ENCODE peak calls at places on chromosomes 13 and 19, in ten cellular contexts. G is stomach; Q is left lung; Z is CD8-positive, alpha-beta memory T cell; Y is ovary; S is CD8-positive, alpha-beta T cell; P is BE2C; A is psoas muscle; O is GM23338; R is naive thymus-derived CD4-positive, alpha-beta T cell. C is an unnamed sample. For H3K27me3 and H3K4me1, the result is how much of the 10 kb centered on the place peaks cover.

GRCh38 chr19:12364391-12365093 is 941 bp downstream of the ZNF442 start:
- DNase-seq in G (no peak), Q (no peak), Z (no peak), Y (peak), S (peak), P (no peak), A (peak), O (peak), R (no peak), C (peak)

GRCh38 chr19:18742324-18742723 is 48.8 kb downstream of the COMP start:
- DNase-seq in G (no peak), Q (peak), Z (no peak), Y (no peak), S (no peak), P (no peak), A (no peak), O (no peak), R (no peak), C (no peak)

GRCh38 chr13:65677906-65678305 is 1552.2 kb downstream of the PCDH9 start:
- DNase-seq in G (no peak), Q (no peak), Z (no peak), Y (no peak), S (no peak), P (no peak), A (no peak), O (peak), R (no peak), C (no peak)

GRCh38 chr19:19319725-19320361 is 466 bp downstream of the SUGP1 start:
- DNase-seq in G (no peak), Q (no peak), Z (no peak), Y (no peak), S (no peak), P (no peak), A (peak), O (peak), R (no peak), C (peak)

GRCh38 chr19:14450168-14450874 is 17.2 kb downstream of the PKN1 start:
- DNase-seq in G (no peak), Q (peak), Z (peak), Y (no peak), S (peak), P (peak), A (no peak), O (peak), R (peak), C (peak)

GRCh38 chr13:89900104-89900760 is 1447.3 kb upstream of the MIR17HG start:
- DNase-seq in G (no peak), Q (no peak), Z (no peak), Y (no peak), S (no peak), P (no peak), A (no peak), O (no peak), R (no peak), C (no peak)

GRCh38 chr13:78978381-78978998 is 319.5 kb upstream of the OBI1 start:
- DNase-seq in G (peak), Q (no peak), Z (no peak), Y (peak), S (peak), P (peak), A (no peak), O (peak), R (peak), C (peak)

GRCh38 chr19:49685845-49686332 is 3.5 kb upstream of the ADM5 start:
- DNase-seq in G (no peak), Q (no peak), Z (no peak), Y (no peak), S (no peak), P (no peak), A (no peak), O (no peak), R (no peak), C (no peak)

GRCh38 chr19:41696402-41697197 is 8.5 kb upstream of the CEACAM7 start:
- DNase-seq in G (peak), Q (no peak), Z (no peak), Y (no peak), S (no peak), P (no peak), A (no peak), O (peak), R (no peak), C (peak)

GRCh38 chr19:45103200-45103624 is 10.2 kb downstream of the PPP1R37 start:
- DNase-seq in G (no peak), Q (no peak), Z (peak), Y (no peak), S (peak), P (peak), A (no peak), O (no peak), R (peak), C (no peak)

GRCh38 chr19:48506138-48506733 is 5.4 kb downstream of the LMTK3 start:
- DNase-seq in G (no peak), Q (no peak), Z (no peak), Y (no peak), S (no peak), P (no peak), A (no peak), O (peak), R (peak), C (no peak)

GRCh38 chr13:98537306-98537705 is 39.6 kb downstream of the STK24 start:
- DNase-seq in G (no peak), Q (no peak), Z (no peak), Y (no peak), S (no peak), P (no peak), A (no peak), O (no peak), R (no peak), C (no peak)

GRCh38 chr19:37953576-37954303 is 46.7 kb downstream of the SIPA1L3 start:
- DNase-seq in G (no peak), Q (no peak), Z (no peak), Y (no peak), S (no peak), P (no peak), A (no peak), O (peak), R (no peak), C (no peak)

GRCh38 chr13:24670927-24671326 is 9.3 kb upstream of the ATP12A start:
- DNase-seq in G (no peak), Q (no peak), Z (no peak), Y (no peak), S (peak), P (no peak), A (no peak), O (peak), R (no peak), C (peak)

GRCh38 chr19:47351545-47351944 is 2.4 kb downstream of the DHX34 start:
- DNase-seq in G (no peak), Q (no peak), Z (no peak), Y (no peak), S (no peak), P (peak), A (no peak), O (peak), R (no peak), C (no peak)

GRCh38 chr13:97121894-97122293 is 100.2 kb upstream of the MBNL2 start:
- DNase-seq in G (no peak), Q (no peak), Z (no peak), Y (no peak), S (no peak), P (no peak), A (no peak), O (no peak), R (no peak), C (no peak)

GRCh38 chr13:39210961-39211534 is 172.8 kb downstream of the NHLRC3 start:
- DNase-seq in G (no peak), Q (no peak), Z (no peak), Y (no peak), S (no peak), P (no peak), A (no peak), O (peak), R (no peak), C (no peak)

GRCh38 chr13:44498502-44498901 is 77.6 kb downstream of the TSC22D1 start:
- DNase-seq in G (no peak), Q (no peak), Z (no peak), Y (no peak), S (no peak), P (no peak), A (no peak), O (no peak), R (no peak), C (no peak)

GRCh38 chr19:1269478-1270167 is 491 bp downstream of the CIRBP start:
- DNase-seq in G (peak), Q (peak), Z (peak), Y (peak), S (peak), P (peak), A (peak), O (peak), R (peak), C (peak)

GRCh38 chr19:10863107-10863700 is 8.1 kb upstream of the CARM1 start:
- DNase-seq in G (peak), Q (peak), Z (no peak), Y (peak), S (no peak), P (no peak), A (no peak), O (no peak), R (no peak), C (no peak)

GRCh38 chr19:898663-899062 is 5.4 kb downstream of the RNU6-9 start:
- DNase-seq in G (no peak), Q (no peak), Z (no peak), Y (no peak), S (peak), P (peak), A (peak), O (peak), R (no peak), C (no peak)

GRCh38 chr13:91185294-91185863 is 162.1 kb upstream of the MIR17HG start:
- DNase-seq in G (no peak), Q (no peak), Z (no peak), Y (no peak), S (no peak), P (no peak), A (no peak), O (peak), R (no peak), C (no peak)

GRCh38 chr13:39587939-39588338 is 15.1 kb downstream of the LHFPL6 start:
- DNase-seq in G (no peak), Q (no peak), Z (no peak), Y (no peak), S (no peak), P (no peak), A (no peak), O (no peak), R (no peak), C (no peak)

DNA sequence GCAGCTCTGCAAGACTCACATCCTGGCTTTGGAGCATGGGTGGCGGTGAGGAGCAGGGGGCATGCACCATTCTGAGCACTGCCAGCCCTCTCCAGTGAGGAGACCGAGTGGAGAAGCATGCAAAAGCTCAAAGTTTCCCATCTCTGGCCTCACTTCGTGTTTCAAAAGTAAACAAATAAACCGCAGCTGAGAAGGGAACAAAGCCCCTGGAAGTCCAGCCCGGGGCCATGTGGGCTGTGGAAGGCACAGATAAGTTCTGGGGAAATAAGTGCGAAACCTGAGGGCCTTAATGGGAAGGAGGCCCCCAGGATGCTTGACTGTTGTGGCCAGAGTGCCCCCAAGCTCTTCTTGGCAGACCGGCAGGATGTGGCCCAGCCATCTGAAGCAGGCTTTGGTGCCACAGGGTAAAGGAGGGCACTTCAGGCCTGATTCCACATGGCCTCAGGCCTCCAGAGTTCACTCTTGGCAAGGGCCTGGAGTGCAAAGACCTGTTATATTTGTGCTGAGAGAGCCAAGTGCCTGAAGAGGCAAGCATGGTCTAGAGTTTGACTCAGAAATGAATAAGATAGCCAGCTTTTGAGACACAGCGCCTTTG is 1.2 kb downstream of the MEDAG start:
- DNase-seq in G (no peak), Q (no peak), Z (no peak), Y (no peak), S (no peak), P (no peak), A (no peak), O (no peak), R (no peak), C (no peak)
- H3K4me3 ChIP-seq in G (peak), Q (peak), Z (no peak), Y (peak), S (no peak), P (no peak), A (peak), O (peak), R (no peak), C (no peak)

GRCh38 chr19:3296446-3296845 is 69.9 kb upstream of the NFIC start:
- DNase-seq in G (no peak), Q (no peak), Z (no peak), Y (no peak), S (no peak), P (no peak), A (no peak), O (no peak), R (no peak), C (no peak)
- H3K27me3 ChIP-seq in G (half or more), Q (half or more), Z (under half), Y (under half), S (under half), P (under half), A (under half), O (under half), R (under half), C (under half)

DNA sequence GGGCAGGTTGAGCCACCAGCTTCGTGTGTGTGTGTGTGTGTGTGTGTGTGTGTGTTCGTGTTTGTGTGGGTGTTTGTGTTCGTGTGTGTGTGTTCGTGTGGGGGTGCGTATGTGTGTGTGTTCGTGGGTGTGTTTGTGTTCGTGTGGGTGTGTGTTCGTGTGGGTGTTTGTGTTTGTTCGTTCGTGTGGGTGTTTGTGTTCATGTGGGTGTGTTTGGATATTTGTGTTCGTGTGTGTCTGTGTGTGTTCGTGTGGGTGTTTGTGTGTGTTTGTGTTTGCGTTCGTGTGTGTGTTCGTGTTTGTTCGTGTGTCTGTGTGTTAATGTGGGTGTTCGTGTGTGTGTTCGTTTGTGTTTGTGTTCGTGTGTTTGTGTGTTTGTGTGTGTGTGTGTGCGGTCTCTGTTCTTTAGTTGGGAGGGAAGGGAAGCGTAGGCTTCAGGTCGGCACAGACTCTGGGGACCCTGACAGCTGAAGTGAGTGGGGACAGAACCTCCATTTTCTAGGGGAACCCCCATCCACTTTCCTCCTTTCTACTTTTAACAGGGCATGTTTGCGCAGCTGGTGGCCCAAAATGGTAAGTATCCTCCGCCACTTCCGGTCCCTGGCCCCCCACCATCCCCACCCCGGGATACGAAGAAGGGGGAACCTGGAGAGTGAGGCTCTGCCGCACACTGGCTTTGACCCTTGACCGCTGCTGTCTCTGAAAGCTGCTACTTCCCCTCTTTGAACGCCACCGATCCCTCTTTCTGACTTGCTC is 1.6 kb downstream of the TNFSF9 start:
- DNase-seq in G (no peak), Q (no peak), Z (no peak), Y (no peak), S (peak), P (no peak), A (no peak), O (no peak), R (no peak), C (no peak)
- H3K4me1 ChIP-seq in G (under half), Q (under half), Z (under half), Y (under half), S (under half), P (under half), A (under half), O (under half), R (under half), C (under half)

GRCh38 chr19:7196721-7197168 is 97.5 kb downstream of the INSR start:
- DNase-seq in G (no peak), Q (no peak), Z (no peak), Y (peak), S (no peak), P (no peak), A (peak), O (no peak), R (no peak), C (peak)
- H3K4me3 ChIP-seq in G (peak), Q (peak), Z (peak), Y (peak), S (peak), P (peak), A (peak), O (peak), R (peak), C (peak)

GRCh38 chr13:111326981-111327642 is 6.7 kb downstream of the TEX29 start:
- DNase-seq in G (no peak), Q (peak), Z (no peak), Y (no peak), S (no peak), P (no peak), A (no peak), O (no peak), R (no peak), C (no peak)

GRCh38 chr13:111328111-111328802 is 7.8 kb downstream of the TEX29 start:
- DNase-seq in G (no peak), Q (peak), Z (no peak), Y (no peak), S (no peak), P (no peak), A (no peak), O (no peak), R (no peak), C (no peak)

GRCh38 chr13:111328803-111329410 is 8.5 kb downstream of the TEX29 start:
- DNase-seq in G (no peak), Q (peak), Z (no peak), Y (no peak), S (no peak), P (no peak), A (no peak), O (no peak), R (no peak), C (no peak)

GRCh38 chr13:111326621-111326965 is 6.2 kb downstream of the TEX29 start:
- DNase-seq in G (no peak), Q (peak), Z (no peak), Y (no peak), S (no peak), P (no peak), A (no peak), O (no peak), R (no peak), C (no peak)

DNA sequence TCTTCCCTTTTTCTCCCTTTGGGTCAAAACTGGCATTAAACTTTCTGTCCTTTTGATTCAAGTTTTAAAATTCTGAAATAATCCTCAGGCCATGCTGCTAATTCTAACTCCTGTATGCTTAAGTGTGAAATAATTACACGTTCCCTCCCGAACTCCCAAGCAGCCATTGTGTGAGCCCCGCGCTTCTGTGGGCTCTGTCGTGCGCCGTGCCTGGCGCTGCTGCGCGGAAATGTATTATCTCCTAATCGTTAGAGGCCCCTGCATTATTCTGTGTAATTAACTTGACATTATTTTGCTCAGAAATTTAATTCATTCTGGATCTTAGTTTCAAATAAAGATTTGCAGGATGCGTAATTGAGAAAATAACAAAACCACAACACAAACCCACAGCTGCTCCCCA is 7.3 kb downstream of the TEX29 start:
- DNase-seq in G (no peak), Q (peak), Z (no peak), Y (no peak), S (no peak), P (no peak), A (no peak), O (no peak), R (no peak), C (no peak)
- H3K27me3 ChIP-seq in G (under half), Q (under half), Z (under half), Y (under half), S (under half), P (half or more), A (under half), O (under half), R (under half), C (under half)

DNA sequence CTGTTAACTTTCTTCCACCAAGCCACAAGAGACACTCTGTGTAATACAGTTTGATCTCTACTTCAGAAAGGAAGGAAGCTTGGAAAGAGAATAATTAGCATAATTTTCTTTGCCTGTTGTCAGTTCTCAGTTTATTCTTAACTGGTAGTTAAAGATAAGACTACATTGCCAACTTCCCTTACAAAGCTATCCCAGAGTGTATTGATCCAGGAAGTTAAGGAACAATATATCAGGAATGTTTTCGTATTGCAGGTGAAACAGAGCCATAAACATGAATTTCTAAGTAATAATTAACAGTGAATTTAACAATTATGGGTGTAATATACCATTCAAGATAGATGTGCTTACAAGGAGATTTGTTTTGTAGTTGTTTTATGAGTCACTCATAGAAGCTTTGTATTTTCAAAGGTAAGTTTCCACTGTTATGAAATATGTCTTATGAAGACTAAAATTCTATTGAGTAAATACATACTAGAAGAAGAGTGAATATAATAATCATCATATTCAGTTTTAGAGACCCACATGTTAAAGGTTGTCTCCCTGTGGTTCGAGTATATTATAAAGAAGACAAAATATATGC is 88.4 kb upstream of the KLF5 start:
- DNase-seq in G (no peak), Q (no peak), Z (no peak), Y (no peak), S (no peak), P (no peak), A (no peak), O (no peak), R (no peak), C (no peak)
- H3K4me1 ChIP-seq in G (under half), Q (under half), Z (under half), Y (under half), S (under half), P (under half), A (under half), O (under half), R (under half), C (under half)

DNA sequence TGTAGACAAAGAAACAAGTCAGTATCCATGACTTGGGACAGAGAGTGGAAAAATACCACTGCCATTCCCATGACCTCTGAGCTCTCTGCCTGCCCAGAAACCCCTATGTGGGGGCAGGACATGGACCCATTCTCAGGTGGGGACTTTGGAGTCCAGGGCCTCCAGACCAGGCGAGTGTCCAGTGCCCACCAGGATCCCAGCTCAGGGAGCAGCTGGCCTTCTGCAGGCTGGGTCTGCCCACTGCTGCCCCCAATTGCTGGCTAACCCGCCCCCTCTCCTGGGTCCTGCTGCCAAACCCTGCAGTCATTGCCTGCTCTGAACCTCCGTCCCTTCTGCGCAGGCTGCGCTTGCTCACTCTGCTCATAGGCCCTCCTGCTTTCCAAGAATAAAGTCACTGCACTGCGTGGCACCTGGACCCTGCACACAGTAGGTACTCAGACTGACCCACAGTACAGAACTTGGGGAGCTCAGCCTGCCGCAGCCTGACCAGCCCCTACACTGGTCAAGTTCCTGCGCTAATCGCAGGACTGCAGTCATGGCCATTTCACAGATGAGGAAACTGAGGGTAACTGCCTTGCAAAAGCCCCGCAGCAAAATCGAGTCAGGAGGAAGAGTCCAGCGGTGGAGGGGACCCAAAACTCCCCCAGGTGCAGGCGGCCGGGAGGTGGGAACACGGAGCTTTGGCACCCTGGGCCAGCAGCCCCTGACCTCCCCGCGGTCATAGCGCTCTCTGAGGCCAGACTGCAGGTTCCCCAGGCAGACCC is 774 bp downstream of the SLC7A10 start:
- DNase-seq in G (no peak), Q (peak), Z (no peak), Y (no peak), S (no peak), P (no peak), A (peak), O (peak), R (no peak), C (no peak)
- H3K4me3 ChIP-seq in G (peak), Q (no peak), Z (no peak), Y (no peak), S (no peak), P (no peak), A (peak), O (peak), R (no peak), C (no peak)

GRCh38 chr19:35847911-35848310 is 4.4 kb downstream of the NPHS1 start:
- DNase-seq in G (no peak), Q (no peak), Z (no peak), Y (no peak), S (no peak), P (no peak), A (no peak), O (no peak), R (no peak), C (no peak)
- H3K27me3 ChIP-seq in G (half or more), Q (half or more), Z (under half), Y (under half), S (under half), P (under half), A (under half), O (under half), R (under half), C (under half)

C was measured in colonic mucosa.